ENCODE peak calls at places on chromosomes 16 and 17, in five cellular contexts. B, D, N, W and K are unnamed samples.

GRCh38 chr16:629289-630023 is 1.3 kb upstream of the WFIKKN1 start:
- DNase-seq in B (no peak), N (no peak), W (no peak), D (no peak), K (peak; percentile 88)

GRCh38 chr17:78378225-78379133 is at the start of gene PGS1:
- DNase-seq in W (no peak), D (peak; percentile 71), N (peak; percentile 41), B (peak; percentile 77), K (peak; percentile 86)

GRCh38 chr16:10964891-10965326 is 20.5 kb downstream of the CLEC16A start:
- DNase-seq in W (no peak), N (no peak), B (peak; percentile 24), D (peak; percentile 45), K (no peak)

GRCh38 chr17:63937319-63937718 is 5.2 kb upstream of the CD79B start:
- DNase-seq in W (no peak), B (no peak), N (no peak), D (no peak), K (no peak)

GRCh38 chr16:21608647-21609328 is 9.4 kb downstream of the METTL9 start:
- DNase-seq in W (no peak), D (no peak), B (peak; percentile 15), N (no peak), K (no peak)

GRCh38 chr17:8056232-8056975 is 17.5 kb downstream of the ALOX15B start:
- DNase-seq in B (no peak), D (no peak), N (no peak), W (peak; percentile 84), K (no peak)

GRCh38 chr16:31052131-31052530 is 18.8 kb downstream of the STX4 start:
- DNase-seq in B (no peak), N (peak; percentile 86), W (no peak), D (no peak), K (no peak)

GRCh38 chr17:16273499-16273898 is 56.5 kb downstream of the PIGL start:
- DNase-seq in B (no peak), W (no peak), D (no peak), N (peak; percentile 58), K (no peak)

GRCh38 chr17:8120520-8121443 is 2.5 kb upstream of the ALOXE3 start:
- DNase-seq in W (peak; percentile 72), B (no peak), D (peak; percentile 75), N (peak; percentile 87), K (peak; percentile 67)

GRCh38 chr16:1343428-1344242 is 8.0 kb downstream of the TSR3 start:
- DNase-seq in D (no peak), W (no peak), N (no peak), B (no peak), K (no peak)

GRCh38 chr16:14280541-14280940 is 209.4 kb downstream of the MRTFB start:
- DNase-seq in N (no peak), D (no peak), W (no peak), B (no peak), K (no peak)

GRCh38 chr17:44011876-44012275 is 2.9 kb downstream of the TMEM101 start:
- DNase-seq in N (no peak), D (no peak), W (no peak), B (no peak), K (peak; percentile 55)

GRCh38 chr17:75410141-75410540 is 4.7 kb upstream of the GRB2 start:
- DNase-seq in W (no peak), B (no peak), D (no peak), N (no peak), K (no peak)

GRCh38 chr17:6494239-6494941 is 50.1 kb downstream of the PIMREG start:
- DNase-seq in W (no peak), N (no peak), B (no peak), D (no peak), K (no peak)

GRCh38 chr16:2486645-2487516 is 12.0 kb downstream of the TBC1D24 start:
- DNase-seq in D (peak; percentile 55), W (peak; percentile 65), N (no peak), B (peak; percentile 65), K (no peak)

GRCh38 chr16:278863-279366 is 1.5 kb upstream of the ARHGDIG start:
- DNase-seq in W (peak; percentile 14), N (peak; percentile 6), D (no peak), B (peak; percentile 19), K (no peak)

GRCh38 chr16:25693621-25694020 is 1.9 kb downstream of the HS3ST4 start:
- DNase-seq in N (no peak), W (no peak), B (no peak), D (no peak), K (no peak)

GRCh38 chr16:2858245-2859025 is 465 bp upstream of the PRSS22 start:
- DNase-seq in N (no peak), W (no peak), B (no peak), D (no peak), K (no peak)

GRCh38 chr16:22195695-22196558 is 10.2 kb upstream of the EEF2K start:
- DNase-seq in D (peak; percentile 88), N (peak; percentile 76), W (peak; percentile 95), B (peak; percentile 91), K (peak; percentile 93)

GRCh38 chr17:76781056-76781982 is 43.4 kb downstream of the MFSD11 start:
- DNase-seq in D (no peak), N (no peak), B (no peak), W (no peak), K (no peak)

GRCh38 chr17:21677911-21678310 is 14.4 kb upstream of the KCNJ18 start:
- DNase-seq in N (no peak), B (no peak), W (no peak), D (no peak), K (peak; percentile 35)